ENCODE peak calls at places on chromosomes 5 and 9, in six cellular contexts. O is mucosa of descending colon, J is right cardiac atrium, R is neuronal stem cell, F is adrenal gland, Z is psoas muscle. E is an unnamed sample.
A peak's percentile ranks its signal among the peaks of the same experiment; 100 is the strongest.

GRCh38 chr5:78496373-78496772 is 136.0 kb downstream of the SCAMP1 start:
- DNase-seq in F (peak; percentile 44), J (no peak), Z (no peak), R (no peak), O (no peak), E (no peak)

GRCh38 chr9:125805057-125805456 is 57.9 kb downstream of the PBX3 start:
- DNase-seq in Z (no peak), J (peak; percentile 23), R (no peak), F (no peak), O (no peak), E (no peak)

GRCh38 chr9:137302176-137303030 is at the start of gene NRARP:
- DNase-seq in F (peak; percentile 80), R (peak; percentile 86), O (peak; percentile 97), Z (peak; percentile 84), J (peak; percentile 91), E (peak; percentile 76)

GRCh38 chr5:82156876-82157275 is 121.3 kb downstream of the RPS23 start:
- DNase-seq in O (no peak), Z (no peak), R (no peak), J (no peak), F (no peak), E (no peak)

GRCh38 chr5:116970318-116970717 is 395.7 kb upstream of the SEMA6A start:
- DNase-seq in F (no peak), Z (no peak), J (no peak), R (no peak), O (no peak), E (no peak)

GRCh38 chr9:22740781-22741180 is 294.2 kb downstream of the DMRTA1 start:
- DNase-seq in Z (no peak), O (no peak), F (no peak), J (no peak), R (no peak), E (no peak)

GRCh38 chr5:115214541-115214940 is 44.8 kb upstream of the TRIM36 start:
- DNase-seq in R (no peak), F (no peak), O (no peak), Z (no peak), J (no peak), E (no peak)

GRCh38 chr9:21974542-21975409 is 19.4 kb downstream of the CDKN2A start:
- DNase-seq in J (peak; percentile 30), Z (peak; percentile 25), R (peak; percentile 72), O (no peak), F (peak; percentile 44), E (no peak)

GRCh38 chr5:74865799-74866652 is at the start of gene FAM169A:
- DNase-seq in F (peak; percentile 21), O (peak; percentile 75), J (peak; percentile 33), R (peak; percentile 59), Z (peak; percentile 23), E (peak; percentile 47)

GRCh38 chr9:133078486-133078885 is 16.7 kb downstream of the CEL start:
- DNase-seq in Z (no peak), O (no peak), J (no peak), F (no peak), R (no peak), E (no peak)

GRCh38 chr5:1663186-1663585 is 136.5 kb downstream of the MRPL36 start:
- DNase-seq in O (no peak), Z (no peak), F (no peak), J (no peak), R (no peak), E (no peak)

GRCh38 chr9:97557606-97558095 is 56.2 kb downstream of the TMOD1 start:
- DNase-seq in O (no peak), J (peak; percentile 84), R (no peak), F (peak; percentile 86), Z (peak; percentile 73), E (no peak)

GRCh38 chr9:18786936-18787658 is 245.9 kb downstream of the SAXO1 start:
- DNase-seq in J (no peak), O (no peak), R (no peak), F (no peak), Z (no peak), E (no peak)

GRCh38 chr5:90855296-90855990 is 296.8 kb downstream of the ADGRV1 start:
- DNase-seq in R (no peak), J (no peak), O (no peak), Z (no peak), F (no peak), E (no peak)

GRCh38 chr9:17653947-17654346 is 75.1 kb downstream of the SH3GL2 start:
- DNase-seq in F (no peak), J (no peak), O (no peak), Z (no peak), R (no peak), E (no peak)

GRCh38 chr5:145804701-145805100 is 30.4 kb downstream of the PRELID2 start:
- DNase-seq in R (no peak), F (no peak), J (no peak), O (no peak), Z (no peak), E (no peak)

GRCh38 chr5:89668821-89669220 is 740.7 kb downstream of the CETN3 start:
- DNase-seq in R (no peak), J (no peak), O (no peak), Z (no peak), F (no peak), E (peak; percentile 31)

GRCh38 chr5:14036947-14037346 is 92.5 kb upstream of the DNAH5 start:
- DNase-seq in F (no peak), O (no peak), J (no peak), Z (no peak), R (no peak), E (no peak)

GRCh38 chr5:7078901-7079300 is 317.0 kb upstream of the ADCY2 start:
- DNase-seq in F (peak; percentile 25), J (no peak), O (no peak), Z (no peak), R (peak; percentile 24), E (no peak)

DNA sequence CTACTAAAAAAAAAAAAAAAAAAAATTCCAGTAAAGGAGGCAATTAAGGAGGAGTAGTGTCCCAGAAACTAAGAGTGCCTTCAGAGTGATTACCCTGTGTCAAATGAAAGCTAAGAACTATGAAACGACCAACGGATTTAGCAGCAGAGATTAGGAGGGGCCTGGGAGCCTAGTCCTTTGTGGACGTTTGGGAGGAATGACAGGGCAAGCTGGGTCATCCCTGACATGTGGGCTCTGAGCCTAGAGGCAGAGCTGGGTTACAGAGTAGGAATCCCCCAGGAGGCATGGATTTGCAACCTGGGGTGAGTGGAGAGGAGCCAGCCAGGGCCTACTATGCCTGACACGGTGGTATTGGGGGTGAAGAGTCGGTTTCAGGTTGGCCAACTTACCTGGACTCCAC is 4.3 kb upstream of the ARID3C start:
- DNase-seq in R (no peak), J (no peak), Z (peak; percentile 4), F (no peak), O (no peak), E (no peak)
- H3K4me1 ChIP-seq in R (peaks cover 39% of the 10 kb centered on the region), J (no peaks in the 10 kb centered on the region), Z (peaks cover 23% of the 10 kb centered on the region), F (peaks cover 28% of the 10 kb centered on the region), O (peaks cover 32% of the 10 kb centered on the region), E (peaks cover 9% of the 10 kb centered on the region)

DNA sequence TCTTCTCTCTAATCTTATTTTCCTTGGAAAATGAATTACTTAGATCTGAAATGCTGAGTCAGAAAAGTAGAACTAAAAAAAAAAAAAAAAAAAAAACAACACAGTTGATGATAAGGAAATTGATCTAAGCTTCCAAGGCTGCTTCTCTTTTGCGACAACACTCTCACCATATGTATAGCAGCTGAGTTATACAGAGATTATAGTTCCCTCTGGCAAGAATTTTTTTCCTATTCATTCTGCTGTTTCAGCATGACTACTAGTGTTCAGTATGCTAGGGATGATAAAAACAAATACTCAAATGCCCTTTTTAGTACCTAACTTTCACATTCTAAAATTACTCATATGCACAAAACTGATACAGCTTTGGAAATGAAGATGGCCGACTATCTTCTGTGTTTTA is 267.3 kb downstream of the MLLT3 start:
- DNase-seq in Z (no peak), J (no peak), O (no peak), R (no peak), F (no peak), E (no peak)
- H3K4me1 ChIP-seq in Z (peaks cover 24% of the 10 kb centered on the region), J (no peaks in the 10 kb centered on the region), O (peaks cover 10% of the 10 kb centered on the region), R (peaks cover 4% of the 10 kb centered on the region), F (peaks cover 28% of the 10 kb centered on the region), E (peaks cover 6% of the 10 kb centered on the region)

GRCh38 chr9:99073985-99074901 is 30.7 kb upstream of the TGFBR1 start:
- DNase-seq in O (no peak), R (no peak), J (no peak), F (no peak), Z (no peak), E (no peak)

GRCh38 chr9:99074902-99075245 is 30.0 kb upstream of the TGFBR1 start:
- DNase-seq in Z (no peak), F (no peak), R (no peak), J (no peak), O (no peak), E (no peak)

GRCh38 chr9:99071313-99072039 is 33.4 kb upstream of the TGFBR1 start:
- DNase-seq in R (no peak), Z (no peak), F (no peak), O (no peak), J (no peak), E (no peak)

GRCh38 chr9:99072040-99072394 is 32.9 kb upstream of the TGFBR1 start:
- DNase-seq in R (no peak), J (no peak), F (peak; percentile 66), O (no peak), Z (no peak), E (no peak)

DNA sequence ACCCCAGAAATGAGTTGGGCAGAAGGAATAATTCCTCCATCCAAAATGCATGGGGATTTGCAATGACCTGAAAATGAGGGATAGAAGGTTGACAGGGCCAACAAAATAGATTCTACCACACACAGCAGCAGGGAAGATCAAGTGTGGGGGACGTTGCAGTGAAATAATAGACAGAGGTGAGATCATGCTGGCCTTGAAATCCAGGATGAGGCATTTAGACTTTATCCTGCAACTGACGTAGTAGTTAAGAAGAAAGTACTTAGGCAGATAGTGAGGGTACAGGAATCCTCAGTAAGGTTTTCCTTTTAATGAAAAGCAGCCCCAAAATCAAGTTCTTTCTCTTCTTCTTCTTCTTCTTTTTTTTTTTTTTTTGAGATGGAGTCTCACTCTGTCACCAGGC is 31.6 kb upstream of the TGFBR1 start:
- DNase-seq in Z (no peak), J (no peak), R (no peak), F (no peak), O (no peak), E (no peak)
- H3K4me1 ChIP-seq in Z (no peaks in the 10 kb centered on the region), J (peaks cover 9% of the 10 kb centered on the region), R (peaks cover 3% of the 10 kb centered on the region), F (peaks cover 6% of the 10 kb centered on the region), O (no peaks in the 10 kb centered on the region), E (no peaks in the 10 kb centered on the region)

GRCh38 chr5:52844885-52845284 is 57.2 kb downstream of the ITGA1 start:
- DNase-seq in F (no peak), R (no peak), O (no peak), Z (no peak), J (no peak), E (no peak)

GRCh38 chr5:52846443-52846842 is 58.7 kb downstream of the ITGA1 start:
- DNase-seq in R (no peak), Z (no peak), O (no peak), F (no peak), J (no peak), E (no peak)

GRCh38 chr5:52854949-52855348 is 67.2 kb downstream of the ITGA1 start:
- DNase-seq in Z (no peak), F (no peak), J (no peak), O (no peak), R (no peak), E (no peak)

GRCh38 chr5:52853573-52854163 is 66.0 kb downstream of the ITGA1 start:
- DNase-seq in O (no peak), Z (no peak), R (no peak), F (no peak), J (no peak), E (no peak)

DNA sequence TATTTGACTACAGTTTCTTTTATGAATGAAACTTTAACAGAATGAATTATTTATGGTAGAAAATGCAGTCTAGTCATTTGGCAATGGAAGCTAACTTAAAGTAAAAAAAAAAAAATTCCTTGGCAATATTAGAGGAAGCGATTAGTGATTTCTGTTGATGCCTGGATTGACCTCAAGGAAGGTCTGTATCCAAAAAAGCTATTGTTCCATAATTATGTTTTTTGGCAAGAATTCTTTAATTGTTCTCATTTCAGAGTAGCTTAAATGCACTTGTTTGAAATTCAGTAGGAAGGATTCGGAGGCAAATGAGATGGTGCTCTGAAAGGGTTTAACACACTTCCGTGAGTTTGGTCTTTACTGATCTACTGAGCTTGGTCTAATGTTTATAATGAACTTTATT is 61.8 kb downstream of the ITGA1 start:
- DNase-seq in F (no peak), J (no peak), R (no peak), Z (no peak), O (no peak), E (no peak)
- H3K4me1 ChIP-seq in F (peaks cover 14% of the 10 kb centered on the region), J (no peaks in the 10 kb centered on the region), R (no peaks in the 10 kb centered on the region), Z (no peaks in the 10 kb centered on the region), O (no peaks in the 10 kb centered on the region), E (no peaks in the 10 kb centered on the region)

E was measured in HAP-1.